ENCODE peak calls at places on chromosomes 7 and 10, in four cellular contexts. One of them, this sample, is unnamed.

GRCh38 chr7:24381919-24382505 is 98.0 kb downstream of the NPY start:
- DNase-seq in activated T-cell treated with anti-CD3 and anti-CD28 coated beads, Interleukin-2, amount 50 U/mL, for 24 hours: no peak
- DNase-seq in GM20000: peak; percentile 57
- DNase-seq in epithelial cell of esophagus: peak; percentile 45
- DNase-seq in this sample: peak; percentile 66

GRCh38 chr7:152706465-152706864 is 30.5 kb upstream of the XRCC2 start:
- DNase-seq in GM20000: peak; percentile 28
- DNase-seq in epithelial cell of esophagus: no peak
- DNase-seq in activated T-cell treated with anti-CD3 and anti-CD28 coated beads, Interleukin-2, amount 50 U/mL, for 24 hours: no peak
- DNase-seq in this sample: peak; percentile 19

GRCh38 chr7:47327698-47328391 is 254.1 kb downstream of the TNS3 start:
- DNase-seq in epithelial cell of esophagus: peak; percentile 61
- DNase-seq in GM20000: no peak
- DNase-seq in activated T-cell treated with anti-CD3 and anti-CD28 coated beads, Interleukin-2, amount 50 U/mL, for 24 hours: no peak
- DNase-seq in this sample: no peak

GRCh38 chr10:110221044-110221720 is 13.8 kb downstream of the MXI1 start:
- DNase-seq in GM20000: no peak
- DNase-seq in activated T-cell treated with anti-CD3 and anti-CD28 coated beads, Interleukin-2, amount 50 U/mL, for 24 hours: no peak
- DNase-seq in epithelial cell of esophagus: no peak
- DNase-seq in this sample: no peak

GRCh38 chr10:35890970-35891330 is 248.9 kb upstream of the FZD8 start:
- DNase-seq in GM20000: no peak
- DNase-seq in epithelial cell of esophagus: no peak
- DNase-seq in activated T-cell treated with anti-CD3 and anti-CD28 coated beads, Interleukin-2, amount 50 U/mL, for 24 hours: no peak
- DNase-seq in this sample: no peak

GRCh38 chr10:71009031-71009605 is 120.8 kb upstream of the PCBD1 start:
- DNase-seq in activated T-cell treated with anti-CD3 and anti-CD28 coated beads, Interleukin-2, amount 50 U/mL, for 24 hours: no peak
- DNase-seq in GM20000: no peak
- DNase-seq in epithelial cell of esophagus: no peak
- DNase-seq in this sample: no peak

GRCh38 chr7:24763303-24763901 is 6.1 kb upstream of the GSDME start:
- DNase-seq in GM20000: no peak
- DNase-seq in activated T-cell treated with anti-CD3 and anti-CD28 coated beads, Interleukin-2, amount 50 U/mL, for 24 hours: no peak
- DNase-seq in epithelial cell of esophagus: no peak
- DNase-seq in this sample: no peak

GRCh38 chr10:106960812-106961211 is 203.7 kb downstream of the SORCS1 start:
- DNase-seq in GM20000: no peak
- DNase-seq in epithelial cell of esophagus: no peak
- DNase-seq in activated T-cell treated with anti-CD3 and anti-CD28 coated beads, Interleukin-2, amount 50 U/mL, for 24 hours: no peak
- DNase-seq in this sample: no peak

GRCh38 chr7:17939670-17940301 is 508 bp downstream of the SNX13 start:
- DNase-seq in epithelial cell of esophagus: peak; percentile 48
- DNase-seq in GM20000: peak; percentile 32
- DNase-seq in activated T-cell treated with anti-CD3 and anti-CD28 coated beads, Interleukin-2, amount 50 U/mL, for 24 hours: peak; percentile 73
- DNase-seq in this sample: peak; percentile 63